ENCODE peak calls at places on chromosome 1, in ten cellular contexts. One of them, this sample, is unnamed.

GRCh38 chr1:224185208-224185607 is 2.2 kb downstream of the DEGS1 start:
- DNase-seq in GM23248: no peak
- DNase-seq in astrocyte: no peak
- DNase-seq in neural progenitor cell: no peak
- DNase-seq in PC-3: no peak
- DNase-seq in fibroblast of lung: no peak
- DNase-seq in HCT116: no peak
- DNase-seq in mammary epithelial cell: no peak
- DNase-seq in K562: no peak
- DNase-seq in HepG2: no peak
- DNase-seq in this sample: no peak

GRCh38 chr1:55250399-55251075 is 35.4 kb upstream of the USP24 start:
- DNase-seq in GM23248: peak; percentile 39
- DNase-seq in K562: no peak
- DNase-seq in PC-3: no peak
- DNase-seq in fibroblast of lung: peak; percentile 19
- DNase-seq in astrocyte: no peak
- DNase-seq in neural progenitor cell: no peak
- DNase-seq in mammary epithelial cell: no peak
- DNase-seq in HCT116: no peak
- DNase-seq in HepG2: no peak
- DNase-seq in this sample: no peak

GRCh38 chr1:150134537-150134936 is 15.2 kb upstream of the PLEKHO1 start:
- DNase-seq in HCT116: no peak
- DNase-seq in astrocyte: no peak
- DNase-seq in mammary epithelial cell: no peak
- DNase-seq in PC-3: no peak
- DNase-seq in GM23248: no peak
- DNase-seq in neural progenitor cell: no peak
- DNase-seq in HepG2: no peak
- DNase-seq in fibroblast of lung: no peak
- DNase-seq in K562: no peak
- DNase-seq in this sample: no peak

GRCh38 chr1:25030674-25031589 is 100.9 kb upstream of the RUNX3 start:
- DNase-seq in GM23248: peak; percentile 60
- DNase-seq in astrocyte: peak; percentile 41
- DNase-seq in HepG2: no peak
- DNase-seq in PC-3: peak; percentile 48
- DNase-seq in neural progenitor cell: no peak
- DNase-seq in fibroblast of lung: peak; percentile 54
- DNase-seq in K562: no peak
- DNase-seq in mammary epithelial cell: peak; percentile 93
- DNase-seq in HCT116: no peak
- DNase-seq in this sample: peak; percentile 73

GRCh38 chr1:174965006-174965971 is 34.5 kb upstream of the CACYBP start:
- DNase-seq in GM23248: no peak
- DNase-seq in PC-3: no peak
- DNase-seq in HCT116: no peak
- DNase-seq in neural progenitor cell: no peak
- DNase-seq in HepG2: no peak
- DNase-seq in fibroblast of lung: no peak
- DNase-seq in K562: peak; percentile 75
- DNase-seq in astrocyte: no peak
- DNase-seq in mammary epithelial cell: no peak
- DNase-seq in this sample: no peak

GRCh38 chr1:66261370-66261769 is 272.6 kb upstream of the SGIP1 start:
- DNase-seq in astrocyte: no peak
- DNase-seq in K562: no peak
- DNase-seq in GM23248: peak; percentile 62
- DNase-seq in neural progenitor cell: no peak
- DNase-seq in HepG2: no peak
- DNase-seq in HCT116: no peak
- DNase-seq in PC-3: peak; percentile 29
- DNase-seq in mammary epithelial cell: peak; percentile 76
- DNase-seq in fibroblast of lung: no peak
- DNase-seq in this sample: no peak

GRCh38 chr1:76035053-76035452 is 39.5 kb upstream of the ST6GALNAC3 start:
- DNase-seq in neural progenitor cell: no peak
- DNase-seq in fibroblast of lung: no peak
- DNase-seq in GM23248: no peak
- DNase-seq in K562: no peak
- DNase-seq in PC-3: peak; percentile 54
- DNase-seq in HepG2: peak; percentile 3
- DNase-seq in astrocyte: no peak
- DNase-seq in HCT116: no peak
- DNase-seq in mammary epithelial cell: no peak
- DNase-seq in this sample: no peak

GRCh38 chr1:119982006-119982405 is 85.7 kb upstream of the ADAM30 start:
- DNase-seq in K562: no peak
- DNase-seq in PC-3: peak; percentile 78
- DNase-seq in HepG2: no peak
- DNase-seq in GM23248: peak; percentile 78
- DNase-seq in neural progenitor cell: no peak
- DNase-seq in mammary epithelial cell: peak; percentile 79
- DNase-seq in HCT116: no peak
- DNase-seq in astrocyte: peak; percentile 89
- DNase-seq in fibroblast of lung: peak; percentile 91
- DNase-seq in this sample: no peak

GRCh38 chr1:66532798-66533783 is 862 bp upstream of the SGIP1 start:
- DNase-seq in PC-3: no peak
- DNase-seq in GM23248: peak; percentile 77
- DNase-seq in K562: peak; percentile 20
- DNase-seq in astrocyte: peak; percentile 86
- DNase-seq in neural progenitor cell: peak; percentile 58
- DNase-seq in mammary epithelial cell: no peak
- DNase-seq in HepG2: no peak
- DNase-seq in fibroblast of lung: peak; percentile 83
- DNase-seq in HCT116: no peak
- DNase-seq in this sample: no peak

GRCh38 chr1:169460193-169460833 is 25.4 kb downstream of the SLC19A2 start:
- DNase-seq in GM23248: peak; percentile 64
- DNase-seq in HCT116: no peak
- DNase-seq in K562: no peak
- DNase-seq in HepG2: no peak
- DNase-seq in PC-3: no peak
- DNase-seq in mammary epithelial cell: no peak
- DNase-seq in neural progenitor cell: no peak
- DNase-seq in fibroblast of lung: peak; percentile 80
- DNase-seq in astrocyte: peak; percentile 75
- DNase-seq in this sample: no peak

GRCh38 chr1:22018583-22019559 is 17.4 kb downstream of the CELA3A start:
- DNase-seq in GM23248: peak; percentile 93
- DNase-seq in K562: peak; percentile 86
- DNase-seq in HCT116: no peak
- DNase-seq in mammary epithelial cell: peak; percentile 93
- DNase-seq in astrocyte: peak; percentile 85
- DNase-seq in neural progenitor cell: no peak
- DNase-seq in PC-3: peak; percentile 97
- DNase-seq in HepG2: no peak
- DNase-seq in fibroblast of lung: peak; percentile 90
- DNase-seq in this sample: no peak

GRCh38 chr1:27391511-27392095 is 819 bp upstream of the GPR3 start:
- DNase-seq in neural progenitor cell: peak; percentile 56
- DNase-seq in fibroblast of lung: peak; percentile 66
- DNase-seq in PC-3: peak; percentile 48
- DNase-seq in GM23248: peak; percentile 78
- DNase-seq in astrocyte: peak; percentile 56
- DNase-seq in mammary epithelial cell: peak; percentile 50
- DNase-seq in HepG2: peak; percentile 29
- DNase-seq in K562: peak; percentile 54
- DNase-seq in HCT116: peak; percentile 53
- DNase-seq in this sample: no peak

GRCh38 chr1:36097693-36098585 is 9.2 kb downstream of the ADPRS start:
- DNase-seq in HepG2: no peak
- DNase-seq in K562: no peak
- DNase-seq in fibroblast of lung: no peak
- DNase-seq in astrocyte: no peak
- DNase-seq in mammary epithelial cell: no peak
- DNase-seq in GM23248: no peak
- DNase-seq in HCT116: no peak
- DNase-seq in neural progenitor cell: no peak
- DNase-seq in PC-3: no peak
- DNase-seq in this sample: no peak

GRCh38 chr1:31760901-31761470 is 3.2 kb downstream of the ADGRB2 start:
- DNase-seq in GM23248: peak; percentile 84
- DNase-seq in K562: peak; percentile 62
- DNase-seq in HCT116: no peak
- DNase-seq in neural progenitor cell: peak; percentile 85
- DNase-seq in HepG2: peak; percentile 25
- DNase-seq in astrocyte: peak; percentile 41
- DNase-seq in mammary epithelial cell: peak; percentile 50
- DNase-seq in PC-3: peak; percentile 80
- DNase-seq in fibroblast of lung: peak; percentile 63
- DNase-seq in this sample: no peak

GRCh38 chr1:167273027-167273800 is 52.5 kb downstream of the POU2F1 start:
- DNase-seq in mammary epithelial cell: peak; percentile 49
- DNase-seq in fibroblast of lung: peak; percentile 65
- DNase-seq in K562: no peak
- DNase-seq in astrocyte: peak; percentile 54
- DNase-seq in HCT116: no peak
- DNase-seq in neural progenitor cell: no peak
- DNase-seq in PC-3: no peak
- DNase-seq in HepG2: no peak
- DNase-seq in GM23248: peak; percentile 8
- DNase-seq in this sample: no peak

GRCh38 chr1:167274061-167274460 is 53.4 kb downstream of the POU2F1 start:
- DNase-seq in PC-3: no peak
- DNase-seq in HepG2: no peak
- DNase-seq in K562: no peak
- DNase-seq in astrocyte: no peak
- DNase-seq in GM23248: no peak
- DNase-seq in neural progenitor cell: no peak
- DNase-seq in HCT116: no peak
- DNase-seq in mammary epithelial cell: no peak
- DNase-seq in fibroblast of lung: no peak
- DNase-seq in this sample: no peak

GRCh38 chr1:167272375-167272957 is 51.8 kb downstream of the POU2F1 start:
- DNase-seq in GM23248: no peak
- DNase-seq in K562: no peak
- DNase-seq in fibroblast of lung: no peak
- DNase-seq in neural progenitor cell: no peak
- DNase-seq in astrocyte: no peak
- DNase-seq in HCT116: no peak
- DNase-seq in HepG2: no peak
- DNase-seq in PC-3: no peak
- DNase-seq in mammary epithelial cell: no peak
- DNase-seq in this sample: no peak

GRCh38 chr1:167278497-167278896 is 57.8 kb downstream of the POU2F1 start:
- DNase-seq in astrocyte: no peak
- DNase-seq in K562: no peak
- DNase-seq in HCT116: no peak
- DNase-seq in neural progenitor cell: no peak
- DNase-seq in PC-3: no peak
- DNase-seq in fibroblast of lung: no peak
- DNase-seq in HepG2: no peak
- DNase-seq in mammary epithelial cell: no peak
- DNase-seq in GM23248: no peak
- DNase-seq in this sample: no peak

GRCh38 chr1:167276969-167277368 is 56.3 kb downstream of the POU2F1 start:
- DNase-seq in mammary epithelial cell: no peak
- DNase-seq in PC-3: no peak
- DNase-seq in HepG2: no peak
- DNase-seq in K562: no peak
- DNase-seq in astrocyte: no peak
- DNase-seq in neural progenitor cell: no peak
- DNase-seq in GM23248: no peak
- DNase-seq in HCT116: no peak
- DNase-seq in fibroblast of lung: no peak
- DNase-seq in this sample: no peak
- H3K4me1 ChIP-seq in mammary epithelial cell: no peaks in the 10 kb centered on the region
- H3K4me1 ChIP-seq in PC-3: no peaks in the 10 kb centered on the region
- H3K4me1 ChIP-seq in HepG2: no peaks in the 10 kb centered on the region
- H3K4me1 ChIP-seq in K562: no peaks in the 10 kb centered on the region
- H3K4me1 ChIP-seq in astrocyte: peaks cover 3% of the 10 kb centered on the region
- H3K4me1 ChIP-seq in neural progenitor cell: peaks cover 20% of the 10 kb centered on the region
- H3K4me1 ChIP-seq in GM23248: no peaks in the 10 kb centered on the region
- H3K4me1 ChIP-seq in HCT116: no peaks in the 10 kb centered on the region
- H3K4me1 ChIP-seq in fibroblast of lung: no peaks in the 10 kb centered on the region
- H3K4me1 ChIP-seq in this sample: peaks cover 9% of the 10 kb centered on the region

GRCh38 chr1:200908158-200908868 is 13.6 kb downstream of the INAVA start:
- DNase-seq in mammary epithelial cell: no peak
- DNase-seq in K562: no peak
- DNase-seq in astrocyte: no peak
- DNase-seq in HepG2: no peak
- DNase-seq in neural progenitor cell: no peak
- DNase-seq in GM23248: no peak
- DNase-seq in PC-3: peak; percentile 50
- DNase-seq in HCT116: no peak
- DNase-seq in fibroblast of lung: no peak
- DNase-seq in this sample: no peak
- H3K9ac ChIP-seq in mammary epithelial cell: no peak overlapping the region
- H3K9ac ChIP-seq in K562: no peak overlapping the region
- H3K9ac ChIP-seq in astrocyte: no peak overlapping the region
- H3K9ac ChIP-seq in HepG2: no peak overlapping the region
- H3K9ac ChIP-seq in neural progenitor cell: no peak overlapping the region
- H3K9ac ChIP-seq in GM23248: no peak overlapping the region
- H3K9ac ChIP-seq in PC-3: no peak overlapping the region
- H3K9ac ChIP-seq in HCT116: no peak overlapping the region
- H3K9ac ChIP-seq in fibroblast of lung: no peak overlapping the region
- H3K9ac ChIP-seq in this sample: no peak overlapping the region

GRCh38 chr1:90835661-90836344 is 118.7 kb upstream of the BARHL2 start:
- DNase-seq in HepG2: no peak
- DNase-seq in neural progenitor cell: peak; percentile 62
- DNase-seq in GM23248: peak; percentile 14
- DNase-seq in fibroblast of lung: no peak
- DNase-seq in mammary epithelial cell: no peak
- DNase-seq in K562: no peak
- DNase-seq in PC-3: no peak
- DNase-seq in HCT116: no peak
- DNase-seq in astrocyte: no peak
- DNase-seq in this sample: no peak
- TF ChIP-seq EZH2 in HepG2: no peak
- TF ChIP-seq EZH2 in neural progenitor cell: peak; percentile 81
- TF ChIP-seq EZH2 in GM23248: no peak
- TF ChIP-seq EZH2 in fibroblast of lung: peak; percentile 69
- TF ChIP-seq EZH2 in mammary epithelial cell: peak; percentile 16
- TF ChIP-seq EZH2 in K562: no peak
- TF ChIP-seq EZH2 in PC-3: no peak
- TF ChIP-seq EZH2 in HCT116: no peak
- TF ChIP-seq EZH2 in astrocyte: peak; percentile 94
- TF ChIP-seq EZH2 in this sample: peak; percentile 58

DNA sequence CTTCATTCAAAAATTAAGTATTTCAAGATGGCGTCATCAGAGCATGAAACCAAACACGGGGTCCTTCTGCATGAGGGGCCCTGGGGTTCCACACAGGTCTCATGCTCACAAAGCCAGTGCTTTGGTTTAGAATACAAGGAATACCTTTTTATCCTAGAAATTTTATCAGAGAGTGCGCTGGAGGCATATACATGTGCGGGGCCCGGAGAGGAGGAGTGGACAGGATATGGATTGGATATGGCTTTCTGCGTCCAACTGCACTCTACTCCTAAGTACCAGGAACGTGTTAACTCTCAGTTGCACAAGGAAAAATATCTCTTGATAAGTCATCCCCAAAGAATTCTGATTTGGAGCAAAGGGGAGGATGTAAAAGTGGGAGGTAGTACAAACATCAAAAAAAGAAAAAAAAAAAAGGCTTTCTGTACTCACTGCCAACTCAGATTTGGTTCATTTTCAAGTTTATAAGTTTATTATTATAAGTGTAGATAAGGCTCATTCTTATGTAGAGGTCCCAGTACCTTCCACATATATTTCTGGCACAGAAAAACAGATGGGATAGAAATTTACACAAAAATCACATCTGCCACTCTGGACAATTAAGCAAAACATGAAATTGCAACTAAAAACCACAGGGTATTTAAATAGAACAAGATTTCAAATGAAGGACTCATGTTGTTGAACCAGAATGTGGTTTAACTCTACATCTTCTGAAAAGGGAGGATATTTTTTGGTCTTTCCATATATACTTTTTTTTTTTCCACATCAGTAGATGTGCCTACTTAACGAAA is 208.5 kb downstream of the PBX1 start:
- DNase-seq in PC-3: peak; percentile 90
- DNase-seq in HepG2: no peak
- DNase-seq in GM23248: peak; percentile 87
- DNase-seq in fibroblast of lung: peak; percentile 98
- DNase-seq in HCT116: no peak
- DNase-seq in neural progenitor cell: no peak
- DNase-seq in mammary epithelial cell: no peak
- DNase-seq in astrocyte: peak; percentile 98
- DNase-seq in K562: no peak
- DNase-seq in this sample: no peak
- H3K4me1 ChIP-seq in PC-3: peaks cover 52% of the 10 kb centered on the region
- H3K4me1 ChIP-seq in HepG2: no peaks in the 10 kb centered on the region
- H3K4me1 ChIP-seq in GM23248: peaks cover 77% of the 10 kb centered on the region
- H3K4me1 ChIP-seq in fibroblast of lung: peaks cover 48% of the 10 kb centered on the region
- H3K4me1 ChIP-seq in HCT116: peaks cover 38% of the 10 kb centered on the region
- H3K4me1 ChIP-seq in neural progenitor cell: peaks cover 16% of the 10 kb centered on the region
- H3K4me1 ChIP-seq in mammary epithelial cell: peaks cover 30% of the 10 kb centered on the region
- H3K4me1 ChIP-seq in astrocyte: peaks cover 59% of the 10 kb centered on the region
- H3K4me1 ChIP-seq in K562: peaks cover 23% of the 10 kb centered on the region
- H3K4me1 ChIP-seq in this sample: peaks cover 33% of the 10 kb centered on the region

This sample was measured in keratinocyte.